ENCODE peak calls at places on chromosomes 4 and X, in seven cellular contexts. W is SK-N-SH, Z is HCT116, M is K562, S is HepG2, L is GM12878, F is H1. J is an unnamed sample.

GRCh38 chrX:72394518-72395163 is 88.9 kb upstream of the CITED1 start:
- DNase-seq in F (no peak), S (no peak), Z (no peak), L (no peak), M (no peak), W (no peak), J (no peak)

GRCh38 chrX:70826715-70827114 is 81.8 kb downstream of the TEX11 start:
- DNase-seq in L (no peak), F (no peak), W (no peak), M (no peak), Z (no peak), S (no peak), J (no peak)

GRCh38 chr4:157114671-157115070 is 38.7 kb downstream of the GLRB start:
- DNase-seq in Z (no peak), W (no peak), S (no peak), F (no peak), L (no peak), M (no peak), J (no peak)

GRCh38 chr4:140851032-140851636 is 94.9 kb upstream of the TBC1D9 start:
- DNase-seq in L (peak; percentile 33), Z (peak; percentile 65), M (peak; percentile 53), S (peak; percentile 53), W (peak; percentile 54), F (peak; percentile 56), J (peak; percentile 72)

GRCh38 chrX:30635630-30636029 is 17.6 kb upstream of the GK start:
- DNase-seq in L (no peak), M (peak; percentile 18), Z (no peak), S (no peak), W (peak; percentile 37), F (no peak), J (no peak)

GRCh38 chrX:48617542-48618340 is 20.4 kb downstream of the WDR13 start:
- DNase-seq in M (peak; percentile 50), S (no peak), L (no peak), Z (no peak), W (no peak), F (no peak), J (no peak)

GRCh38 chrX:13190051-13190450 is 129.8 kb downstream of the ATXN3L start:
- DNase-seq in L (no peak), Z (no peak), S (no peak), W (no peak), F (no peak), M (no peak), J (no peak)

GRCh38 chr4:142801966-142802365 is 44.1 kb downstream of the INPP4B start:
- DNase-seq in S (no peak), M (no peak), L (no peak), W (no peak), Z (no peak), F (no peak), J (no peak)

GRCh38 chrX:119729408-119730201 is 28.8 kb upstream of the SOWAHD start:
- DNase-seq in S (peak; percentile 55), Z (peak; percentile 54), M (peak; percentile 49), L (peak; percentile 31), F (peak; percentile 60), W (peak; percentile 66), J (peak; percentile 49)

GRCh38 chr4:125681240-125681639 is 366.5 kb downstream of the FAT4 start:
- DNase-seq in Z (no peak), L (no peak), F (no peak), M (no peak), W (no peak), S (no peak), J (no peak)

GRCh38 chr4:128384091-128384520 is 96.5 kb upstream of the PGRMC2 start:
- DNase-seq in L (no peak), S (no peak), F (no peak), W (no peak), Z (no peak), M (no peak), J (no peak)

GRCh38 chrX:136879001-136879667 is 1.4 kb downstream of the RBMX start:
- DNase-seq in M (no peak), Z (no peak), S (no peak), F (no peak), L (no peak), W (no peak), J (no peak)

GRCh38 chr4:56863441-56864129 is 42.1 kb upstream of the SPINK2 start:
- DNase-seq in M (no peak), L (no peak), F (no peak), Z (no peak), W (no peak), S (no peak), J (no peak)

GRCh38 chrX:25204182-25204581 is 188.4 kb upstream of the ARX start:
- DNase-seq in W (peak; percentile 20), M (no peak), L (no peak), Z (no peak), F (no peak), S (no peak), J (no peak)

GRCh38 chrX:149962859-149963757 is 24.8 kb upstream of the EOLA2 start:
- DNase-seq in L (peak; percentile 5), S (peak; percentile 23), M (peak; percentile 14), F (no peak), W (peak; percentile 55), Z (peak; percentile 45), J (peak; percentile 59)

GRCh38 chr4:67687639-67688038 is 13.3 kb downstream of the UBA6 start:
- DNase-seq in W (no peak), F (no peak), M (no peak), S (no peak), Z (no peak), L (no peak), J (no peak)

GRCh38 chr4:1245481-1246051 is 3.4 kb downstream of the CTBP1 start:
- DNase-seq in L (no peak), F (no peak), W (peak; percentile 27), S (no peak), M (no peak), Z (no peak), J (peak; percentile 18)
- TF ChIP-seq JUND in L (no peak), F (no peak), W (no peak), S (no peak), M (no peak), Z (no peak), J (no peak)

GRCh38 chrX:103012945-103013344 is 51.0 kb downstream of the BEX1 start:
- DNase-seq in M (no peak), Z (no peak), W (no peak), L (no peak), S (no peak), F (no peak), J (no peak)

DNA sequence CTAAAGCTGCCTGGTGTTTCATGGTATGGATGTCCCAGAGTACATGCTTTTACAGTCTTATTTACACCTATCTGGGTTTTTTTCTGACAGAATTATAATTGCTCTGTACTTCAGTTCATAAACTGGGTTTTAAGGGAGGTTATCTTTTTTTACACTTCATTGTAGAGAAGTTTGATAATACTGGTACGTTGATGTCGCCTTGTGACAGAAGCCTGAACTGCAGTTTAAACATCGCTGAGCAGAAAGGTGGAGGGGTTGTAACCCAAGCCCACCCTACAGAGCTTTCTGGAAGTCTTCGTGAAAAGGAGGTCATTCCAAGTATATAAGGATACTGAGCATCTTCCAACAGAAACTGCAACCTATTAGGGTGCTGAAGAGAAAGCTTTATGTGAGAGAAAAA is 46.4 kb downstream of the BEX1 start:
- DNase-seq in Z (no peak), S (no peak), W (no peak), M (no peak), F (no peak), L (no peak), J (no peak)
- TF ChIP-seq JUND in Z (no peak), S (no peak), W (no peak), M (no peak), F (no peak), L (no peak), J (no peak)

DNA sequence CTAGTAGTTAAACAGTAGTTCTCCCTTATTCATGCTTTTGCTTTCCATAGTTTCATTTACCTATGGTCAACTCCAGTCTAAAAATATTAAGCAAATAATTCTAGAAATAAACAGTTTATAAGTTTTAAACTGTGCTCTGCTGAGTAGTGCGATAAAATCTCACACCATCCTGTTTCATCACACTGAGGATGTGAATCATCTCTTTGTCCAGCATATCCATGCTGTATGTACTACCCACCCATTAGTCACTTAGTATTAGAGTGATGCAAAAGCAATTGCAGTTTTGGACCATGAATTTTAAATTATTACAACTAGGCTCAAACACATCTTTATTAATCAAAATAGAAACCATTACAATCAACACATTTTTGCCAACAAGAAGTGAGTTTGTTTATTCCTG is 187.4 kb downstream of the TEX13C start:
- DNase-seq in M (no peak), F (no peak), W (no peak), S (no peak), Z (no peak), L (no peak), J (no peak)
- TF ChIP-seq JUND in M (peak; percentile 19), F (no peak), W (no peak), S (no peak), Z (no peak), L (no peak), J (no peak)

DNA sequence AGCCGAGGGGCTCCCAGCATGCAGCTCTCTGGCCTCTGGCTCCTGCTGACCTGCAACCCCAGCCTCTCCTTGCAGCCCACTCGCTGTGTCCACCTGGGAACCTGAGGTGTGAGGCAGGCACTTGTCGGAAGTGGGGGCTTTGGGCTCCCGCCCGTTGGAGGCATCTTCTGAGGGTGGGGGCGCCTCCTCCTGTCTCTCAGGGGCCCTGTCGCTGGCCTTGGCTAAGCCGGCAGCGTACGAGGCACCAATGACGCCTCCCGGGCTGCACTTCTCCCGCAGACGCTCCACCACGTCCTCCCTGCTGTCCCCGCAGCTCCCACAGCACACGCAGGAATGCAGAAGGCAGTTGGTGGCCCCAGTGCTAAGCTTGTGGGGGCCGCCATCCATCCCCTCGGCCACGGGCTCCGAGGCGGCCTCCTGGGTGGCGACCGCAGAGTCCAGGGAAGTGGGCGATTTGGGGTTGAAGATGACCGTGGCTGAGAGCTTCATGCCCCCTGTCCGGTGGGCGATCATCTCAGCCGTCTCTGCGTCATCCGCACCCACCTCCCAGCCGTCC is 42.5 kb upstream of the MXD4 start:
- DNase-seq in Z (no peak), W (no peak), M (no peak), S (no peak), L (no peak), F (no peak), J (no peak)
- TF ChIP-seq JUND in Z (no peak), W (no peak), M (no peak), S (no peak), L (no peak), F (no peak), J (no peak)

DNA sequence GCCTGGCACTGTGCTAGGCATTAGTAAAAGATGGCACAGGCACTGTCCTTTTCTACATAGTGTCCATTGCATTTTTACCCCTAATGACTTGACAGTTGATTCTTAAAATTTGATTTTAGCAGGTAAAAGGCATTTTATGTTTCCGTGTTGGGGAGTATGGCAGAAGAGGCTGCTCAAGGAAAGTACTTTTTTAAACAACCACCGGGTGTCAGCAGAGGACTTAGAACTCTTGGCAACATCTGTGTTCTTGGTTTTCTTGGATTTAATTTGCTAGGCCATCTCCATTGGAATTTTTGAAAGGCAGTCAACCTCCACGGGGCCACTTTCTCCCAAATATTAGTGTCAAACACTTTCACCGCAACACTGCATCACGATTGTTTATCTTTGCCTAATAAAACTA is 102.9 kb downstream of the TSPAN7 start:
- DNase-seq in F (no peak), W (peak; percentile 28), Z (peak; percentile 26), L (no peak), S (peak; percentile 13), M (peak; percentile 33), J (peak; percentile 69)
- TF ChIP-seq JUND in F (no peak), W (no peak), Z (no peak), L (no peak), S (no peak), M (no peak), J (no peak)

J was measured in T47D.